ENCODE peak calls at places on chromosomes 11 and 22, in seven cellular contexts. Z is RWPE1, H is fibroblast of villous mesenchyme, G is body of pancreas, P is astrocyte of the cerebellum, E is tibial artery, O is cardiac fibroblast. V is an unnamed sample.

GRCh38 chr22:48217596-48217995 is 1455.1 kb downstream of the TBC1D22A start:
- DNase-seq in Z (no peak), H (no peak), G (no peak), P (no peak), E (no peak), O (no peak), V (no peak)

GRCh38 chr11:125514336-125515101 is 18.5 kb upstream of the FEZ1 start:
- DNase-seq in Z (peak), H (peak), G (no peak), P (peak), E (no peak), O (peak), V (peak)

GRCh38 chr11:21798216-21798615 is 394.7 kb upstream of the ANO5 start:
- DNase-seq in Z (no peak), H (no peak), G (no peak), P (no peak), E (no peak), O (no peak), V (no peak)

GRCh38 chr11:70491696-70492472 is 93.6 kb downstream of the CTTN start:
- DNase-seq in Z (no peak), H (no peak), G (no peak), P (no peak), E (peak), O (no peak), V (peak)

GRCh38 chr11:34339149-34340064 is 18.4 kb downstream of the ABTB2 start:
- DNase-seq in Z (no peak), H (no peak), G (no peak), P (no peak), E (no peak), O (peak), V (peak)

GRCh38 chr11:105274631-105275030 is 135.1 kb upstream of the CARD18 start:
- DNase-seq in Z (no peak), H (no peak), G (no peak), P (no peak), E (no peak), O (peak), V (no peak)

GRCh38 chr22:47136050-47136449 is 373.6 kb downstream of the TBC1D22A start:
- DNase-seq in Z (no peak), H (no peak), G (no peak), P (no peak), E (no peak), O (no peak), V (no peak)

GRCh38 chr22:42805998-42806481 is 51.0 kb downstream of the ARFGAP3 start:
- DNase-seq in Z (no peak), H (no peak), G (peak), P (no peak), E (no peak), O (no peak), V (no peak)

GRCh38 chr22:49659924-49660315 is 167.8 kb downstream of the BRD1 start:
- DNase-seq in Z (no peak), H (no peak), G (no peak), P (no peak), E (peak), O (no peak), V (no peak)

GRCh38 chr11:29184939-29185890 is 831.6 kb downstream of the KCNA4 start:
- DNase-seq in Z (no peak), H (peak), G (no peak), P (peak), E (no peak), O (peak), V (no peak)

GRCh38 chr11:70763606-70764005 is 365.3 kb downstream of the CTTN start:
- DNase-seq in Z (no peak), H (no peak), G (no peak), P (no peak), E (no peak), O (no peak), V (no peak)

GRCh38 chr11:119584193-119585037 is 144.6 kb downstream of the NECTIN1 start:
- DNase-seq in Z (peak), H (peak), G (peak), P (peak), E (no peak), O (peak), V (no peak)

GRCh38 chr22:17575151-17575550 is 11.9 kb downstream of the SLC25A18 start:
- DNase-seq in Z (no peak), H (no peak), G (no peak), P (no peak), E (no peak), O (no peak), V (no peak)

GRCh38 chr11:20754957-20755356 is 85.6 kb downstream of the NELL1 start:
- DNase-seq in Z (no peak), H (no peak), G (no peak), P (no peak), E (no peak), O (no peak), V (no peak)

GRCh38 chr11:36976740-36977139 is 378.7 kb upstream of the RAG2 start:
- DNase-seq in Z (no peak), H (no peak), G (no peak), P (no peak), E (no peak), O (no peak), V (no peak)

GRCh38 chr11:62716816-62717215 is 9.3 kb downstream of the GNG3 start:
- DNase-seq in Z (no peak), H (no peak), G (no peak), P (no peak), E (no peak), O (no peak), V (no peak)

GRCh38 chr11:15654397-15654915 is 539.7 kb downstream of the INSC start:
- DNase-seq in Z (no peak), H (no peak), G (peak), P (no peak), E (no peak), O (no peak), V (no peak)

GRCh38 chr11:77789731-77790476 is 30.6 kb downstream of the RSF1 start:
- DNase-seq in Z (no peak), H (no peak), G (no peak), P (no peak), E (no peak), O (no peak), V (no peak)
- TF ChIP-seq CTCF in Z (no peak), H (no peak), G (no peak), P (no peak), E (no peak), O (no peak), V (no peak)

GRCh38 chr11:13391217-13391616 is 71.8 kb downstream of the BTBD10 start:
- DNase-seq in Z (no peak), H (no peak), G (no peak), P (no peak), E (no peak), O (no peak), V (no peak)
- TF ChIP-seq CTCF in Z (no peak), H (no peak), G (no peak), P (no peak), E (no peak), O (no peak), V (no peak)

GRCh38 chr11:65433657-65434056 is 11.1 kb downstream of the NEAT1 start:
- DNase-seq in Z (no peak), H (peak), G (no peak), P (no peak), E (no peak), O (peak), V (no peak)

GRCh38 chr11:65431452-65432132 is 9.0 kb downstream of the NEAT1 start:
- DNase-seq in Z (no peak), H (peak), G (no peak), P (no peak), E (no peak), O (peak), V (no peak)

GRCh38 chr11:65434057-65434666 is 11.6 kb downstream of the NEAT1 start:
- DNase-seq in Z (no peak), H (peak), G (no peak), P (no peak), E (no peak), O (peak), V (no peak)

GRCh38 chr11:65432133-65432650 is 9.6 kb downstream of the NEAT1 start:
- DNase-seq in Z (no peak), H (peak), G (no peak), P (no peak), E (no peak), O (peak), V (no peak)

DNA sequence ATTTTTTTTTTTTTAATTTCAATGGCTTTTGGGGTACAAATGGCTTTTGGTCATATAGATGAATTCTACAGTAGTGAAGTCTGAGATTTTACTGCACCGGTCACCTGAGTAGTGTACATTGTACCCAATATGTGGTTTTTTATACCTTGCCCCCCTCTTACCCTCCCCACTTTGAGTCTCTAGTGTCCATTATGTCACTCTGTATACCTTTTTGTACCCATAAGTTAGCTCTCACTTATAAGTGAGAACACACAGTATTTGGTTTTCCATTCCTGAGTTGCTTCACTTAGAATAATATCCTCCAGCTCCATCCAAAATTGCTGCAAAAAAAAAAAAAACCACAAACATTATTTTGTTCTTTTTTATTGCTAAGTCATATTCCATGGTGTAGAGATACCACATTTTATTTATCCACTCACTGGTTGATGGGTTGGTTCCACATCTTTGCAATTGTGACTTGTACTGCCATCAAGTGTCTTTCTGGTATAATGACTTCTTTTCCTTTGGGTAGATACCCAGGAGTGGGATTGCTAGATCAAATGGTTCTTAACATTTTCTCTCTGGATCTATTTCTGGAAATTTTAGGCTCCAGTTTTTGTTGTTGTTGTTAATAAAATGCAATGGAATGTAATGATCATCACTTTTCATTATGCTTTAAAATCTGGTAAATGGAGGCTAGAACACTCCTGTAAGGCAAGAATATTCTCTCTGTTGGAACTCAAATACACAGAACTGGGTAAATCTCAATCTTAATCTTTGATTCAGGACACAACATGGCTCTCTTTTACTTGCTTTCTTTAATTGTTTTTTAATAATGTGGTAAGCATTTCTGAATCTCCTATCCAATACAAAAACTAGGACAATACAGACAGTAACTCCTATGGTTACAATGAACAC is 10.3 kb downstream of the NEAT1 start:
- DNase-seq in Z (no peak), H (peak), G (no peak), P (no peak), E (no peak), O (peak), V (no peak)
- TF ChIP-seq CTCF in Z (no peak), H (peak), G (peak), P (peak), E (no peak), O (no peak), V (no peak)

DNA sequence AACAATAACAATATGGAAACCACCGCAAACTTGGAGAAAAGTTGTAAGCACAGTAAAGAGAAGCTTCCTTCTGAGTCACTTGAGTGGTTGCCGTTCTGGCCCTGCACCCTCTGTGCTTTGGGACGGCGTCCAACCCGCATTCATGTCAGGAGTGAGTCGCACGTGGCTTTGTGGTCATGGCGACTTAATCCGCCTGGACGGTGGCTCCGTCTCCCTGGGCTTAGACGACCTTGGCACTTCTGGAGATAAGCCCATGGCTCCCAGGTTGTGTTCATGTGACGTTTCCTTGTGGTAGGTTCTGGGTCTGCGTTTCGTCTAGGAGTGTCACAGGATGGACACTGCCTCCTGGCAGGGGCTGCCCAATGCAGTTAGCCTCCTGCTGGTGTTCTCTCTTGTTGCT is 40.5 kb downstream of the TPCN2 start:
- DNase-seq in Z (no peak), H (peak), G (peak), P (peak), E (no peak), O (peak), V (no peak)
- TF ChIP-seq CTCF in Z (no peak), H (no peak), G (no peak), P (no peak), E (no peak), O (no peak), V (no peak)

DNA sequence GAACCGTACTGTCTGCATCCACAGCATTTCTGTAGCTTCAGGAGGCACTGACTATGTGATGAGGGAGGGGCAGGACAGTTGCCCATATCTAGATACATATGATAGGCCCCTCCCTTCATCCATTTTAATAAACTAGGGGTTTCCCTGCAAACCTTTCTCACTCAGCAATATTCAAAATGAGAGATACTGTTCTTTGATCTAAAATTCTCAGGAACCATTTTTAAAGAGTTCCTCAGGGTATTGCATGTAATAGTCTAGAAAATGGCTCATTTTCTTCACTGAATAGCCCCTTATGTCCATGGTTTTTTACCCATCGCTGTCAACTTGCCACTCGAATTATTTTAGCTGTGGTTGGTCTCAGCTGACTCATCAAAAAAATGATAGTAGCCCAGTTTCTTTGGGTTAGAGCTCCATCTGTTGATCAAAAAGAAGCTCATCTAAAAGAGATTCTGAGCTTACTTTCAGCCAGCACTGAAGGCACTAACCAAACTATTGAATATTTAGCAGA is 37.0 kb upstream of the DNAJB7 start:
- DNase-seq in Z (peak), H (peak), G (no peak), P (peak), E (no peak), O (peak), V (no peak)
- TF ChIP-seq CTCF in Z (peak), H (peak), G (peak), P (peak), E (peak), O (peak), V (peak)

DNA sequence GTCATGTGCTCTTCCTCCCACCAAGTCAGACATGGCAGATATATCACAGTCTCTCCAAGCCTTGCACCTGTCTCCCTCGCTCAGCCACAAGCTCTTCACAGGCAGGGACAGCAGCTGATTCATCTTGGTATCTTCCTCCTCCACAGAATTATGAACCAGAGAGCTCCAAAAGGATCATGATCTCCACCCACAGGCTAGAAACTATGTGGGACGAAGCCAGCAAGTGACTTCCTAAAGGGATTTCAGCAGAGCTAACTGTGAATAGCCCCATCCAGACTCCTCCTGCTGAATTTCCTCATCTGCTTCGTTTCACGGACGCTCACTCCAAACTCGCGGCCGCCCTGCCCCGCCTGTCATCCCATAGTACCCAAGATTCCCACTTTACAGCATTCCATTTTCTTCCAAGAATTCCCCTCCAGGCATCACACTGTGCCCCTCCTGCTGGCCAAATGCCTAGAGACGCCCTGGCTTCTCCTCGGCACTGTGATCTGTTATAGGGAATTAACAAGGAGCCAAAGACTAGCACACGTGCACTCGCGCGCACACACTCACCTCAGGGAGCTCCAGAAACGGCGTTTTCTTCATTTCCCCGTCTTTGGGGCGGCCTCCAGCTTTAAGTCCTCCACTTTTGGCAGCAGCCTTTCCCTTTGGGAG is 35.7 kb downstream of the SPATA19 start:
- DNase-seq in Z (no peak), H (no peak), G (no peak), P (no peak), E (no peak), O (no peak), V (no peak)
- TF ChIP-seq CTCF in Z (no peak), H (no peak), G (no peak), P (no peak), E (no peak), O (no peak), V (no peak)

GRCh38 chr22:19722915-19723164 is 499 bp upstream of the GP1BB start:
- DNase-seq in Z (no peak), H (no peak), G (no peak), P (no peak), E (no peak), O (no peak), V (no peak)

GRCh38 chr22:19723165-19723989 is at the start of gene GP1BB:
- DNase-seq in Z (no peak), H (no peak), G (peak), P (no peak), E (no peak), O (no peak), V (no peak)

GRCh38 chr22:19722175-19722914 is 994 bp upstream of the GP1BB start:
- DNase-seq in Z (no peak), H (no peak), G (no peak), P (no peak), E (no peak), O (no peak), V (no peak)

GRCh38 chr22:19724927-19725661 is 1.8 kb downstream of the GP1BB start:
- DNase-seq in Z (no peak), H (no peak), G (no peak), P (no peak), E (no peak), O (no peak), V (no peak)

DNA sequence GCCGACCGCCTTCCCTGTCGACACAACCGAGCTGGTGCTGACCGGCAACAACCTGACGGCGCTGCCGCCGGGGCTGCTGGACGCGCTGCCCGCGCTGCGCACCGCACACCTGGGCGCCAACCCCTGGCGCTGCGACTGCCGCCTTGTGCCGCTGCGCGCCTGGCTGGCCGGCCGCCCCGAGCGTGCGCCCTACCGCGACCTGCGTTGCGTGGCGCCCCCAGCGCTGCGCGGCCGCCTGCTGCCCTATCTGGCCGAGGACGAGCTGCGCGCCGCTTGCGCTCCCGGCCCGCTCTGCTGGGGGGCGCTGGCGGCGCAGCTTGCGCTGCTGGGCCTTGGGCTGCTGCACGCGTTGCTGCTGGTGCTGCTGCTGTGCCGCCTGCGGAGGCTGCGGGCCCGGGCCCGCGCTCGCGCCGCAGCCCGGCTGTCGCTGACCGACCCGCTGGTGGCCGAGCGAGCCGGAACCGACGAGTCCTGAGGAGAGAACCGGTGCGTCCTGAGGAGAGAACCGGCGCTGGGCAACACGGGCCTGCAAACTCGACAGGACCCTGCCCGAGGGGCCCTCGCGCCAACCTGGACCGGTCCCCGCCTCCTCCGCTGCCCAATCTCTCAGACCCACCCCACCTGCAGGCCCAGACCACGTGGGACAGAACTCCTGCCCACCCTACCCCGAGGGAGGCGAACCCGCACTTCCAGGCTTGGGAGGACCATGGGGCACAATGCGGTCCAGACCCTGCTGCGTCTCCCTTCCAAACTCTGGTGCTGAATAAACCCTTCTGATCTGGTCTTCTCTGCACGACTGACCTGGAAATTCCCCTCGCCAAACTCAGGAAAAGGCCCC is 870 bp downstream of the GP1BB start:
- DNase-seq in Z (no peak), H (peak), G (no peak), P (no peak), E (no peak), O (no peak), V (no peak)
- TF ChIP-seq CTCF in Z (peak), H (no peak), G (peak), P (no peak), E (no peak), O (no peak), V (peak)

GRCh38 chr22:27990879-27991278 is 71.8 kb upstream of the PITPNB start:
- DNase-seq in Z (no peak), H (peak), G (peak), P (no peak), E (peak), O (peak), V (no peak)
- TF ChIP-seq CTCF in Z (no peak), H (peak), G (no peak), P (peak), E (peak), O (peak), V (peak)

GRCh38 chr11:409600-410471 is 5.0 kb downstream of the SIGIRR start:
- DNase-seq in Z (no peak), H (no peak), G (peak), P (no peak), E (no peak), O (no peak), V (no peak)
- TF ChIP-seq CTCF in Z (no peak), H (no peak), G (no peak), P (no peak), E (no peak), O (no peak), V (no peak)

DNA sequence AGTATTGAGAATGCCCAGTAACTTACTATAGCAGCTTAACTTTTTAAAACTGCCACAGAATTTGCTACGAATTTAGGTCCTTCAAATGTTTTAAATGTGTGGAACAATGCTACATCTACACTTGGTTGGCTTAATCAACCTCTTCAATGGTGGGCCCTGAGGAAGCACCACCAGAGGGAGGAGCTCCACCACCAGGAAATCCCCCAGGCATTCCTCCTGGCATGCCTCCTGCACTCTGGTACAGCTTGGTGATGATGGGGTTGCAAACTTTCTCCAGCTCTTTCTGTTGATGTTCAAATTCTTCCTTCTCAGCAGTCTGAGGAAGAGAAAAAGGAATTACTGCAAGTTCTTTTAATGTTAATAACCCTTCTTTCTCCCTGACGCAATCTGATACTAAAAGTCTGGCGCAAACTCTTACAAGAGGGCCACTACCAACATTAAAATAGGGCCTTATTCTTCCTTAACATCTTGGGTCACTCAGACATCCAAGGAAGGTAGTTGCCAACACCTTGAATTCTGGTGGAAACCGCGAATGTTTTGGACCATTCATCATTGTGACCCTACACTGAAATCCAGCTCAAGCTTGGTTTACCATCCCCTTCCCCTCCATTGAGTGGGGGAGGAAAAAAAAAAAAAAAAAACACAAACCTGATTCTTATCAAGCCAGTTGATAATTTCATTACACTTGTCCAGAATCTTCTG is 4.2 kb downstream of the HSPA8 start:
- DNase-seq in Z (no peak), H (no peak), G (no peak), P (no peak), E (no peak), O (no peak), V (no peak)
- TF ChIP-seq CTCF in Z (no peak), H (no peak), G (no peak), P (no peak), E (no peak), O (peak), V (no peak)